ENCODE peak calls at places on chromosome 14, in four cellular contexts. N is fibroblast of pulmonary artery, B is cardiac muscle cell, K is AG04450. U is an unnamed sample.
A peak's percentile ranks its signal among the peaks of the same experiment; 100 is the strongest.

GRCh38 chr14:69687963-69688649 is 76.7 kb downstream of the SUSD6 start:
- DNase-seq in N (no peak), B (no peak), K (no peak), U (no peak)

GRCh38 chr14:104294983-104295680 is 156.7 kb downstream of the KIF26A start:
- DNase-seq in N (no peak), B (no peak), K (no peak), U (no peak)

GRCh38 chr14:101736071-101736470 is 25.4 kb upstream of the PPP2R5C start:
- DNase-seq in N (no peak), B (no peak), K (no peak), U (no peak)

GRCh38 chr14:43418314-43418713 is 1088.8 kb downstream of the FSCB start:
- DNase-seq in N (peak; percentile 3), B (peak; percentile 10), K (no peak), U (no peak)

GRCh38 chr14:85471156-85471555 is 58.8 kb upstream of the FLRT2 start:
- DNase-seq in N (peak; percentile 74), B (peak; percentile 75), K (no peak), U (peak; percentile 29)

GRCh38 chr14:98943907-98944306 is 328.1 kb downstream of the BCL11B start:
- DNase-seq in N (no peak), B (no peak), K (no peak), U (no peak)

GRCh38 chr14:99590746-99591555 is 13.1 kb downstream of the CCDC85C start:
- DNase-seq in N (peak; percentile 37), B (peak; percentile 43), K (no peak), U (peak; percentile 60)

GRCh38 chr14:35808076-35808657 is 928 bp downstream of the RALGAPA1 start:
- DNase-seq in N (no peak), B (no peak), K (no peak), U (no peak)

GRCh38 chr14:69844171-69844570 is 35.0 kb upstream of the SMOC1 start:
- DNase-seq in N (no peak), B (no peak), K (no peak), U (no peak)

GRCh38 chr14:97634786-97635185 is 837.6 kb downstream of the VRK1 start:
- DNase-seq in N (no peak), B (no peak), K (no peak), U (no peak)

GRCh38 chr14:89425931-89426330 is 8.9 kb upstream of the FOXN3 start:
- DNase-seq in N (peak; percentile 98), B (peak; percentile 98), K (peak; percentile 92), U (peak; percentile 94)

GRCh38 chr14:68476212-68476964 is 316.5 kb downstream of the ZFP36L1 start:
- DNase-seq in N (peak; percentile 95), B (peak; percentile 91), K (peak; percentile 49), U (peak; percentile 97)

GRCh38 chr14:80638620-80639215 is 302.8 kb downstream of the CEP128 start:
- DNase-seq in N (peak; percentile 82), B (peak; percentile 73), K (peak; percentile 58), U (peak; percentile 72)

GRCh38 chr14:35292770-35293561 is 784 bp downstream of the PSMA6 start:
- DNase-seq in N (no peak), B (no peak), K (no peak), U (no peak)

GRCh38 chr14:44912041-44912869 is 49.5 kb downstream of the KLHL28 start:
- DNase-seq in N (no peak), B (peak; percentile 6), K (no peak), U (no peak)

GRCh38 chr14:101876539-101876938 is 87.8 kb upstream of the DYNC1H1 start:
- DNase-seq in N (peak; percentile 57), B (peak; percentile 61), K (no peak), U (peak; percentile 95)

GRCh38 chr14:100383727-100384158 is 60.6 kb downstream of the SLC25A47 start:
- DNase-seq in N (peak; percentile 69), B (peak; percentile 66), K (no peak), U (peak; percentile 62)

GRCh38 chr14:79254069-79254775 is 957.1 kb downstream of the DIO2 start:
- DNase-seq in N (peak; percentile 27), B (peak; percentile 10), K (no peak), U (peak; percentile 9)

GRCh38 chr14:96167224-96168148 is 37.2 kb upstream of the BDKRB2 start:
- DNase-seq in N (peak; percentile 39), B (peak; percentile 56), K (peak; percentile 77), U (peak; percentile 87)

GRCh38 chr14:90336985-90337384 is 5.2 kb upstream of the NRDE2 start:
- DNase-seq in N (no peak), B (no peak), K (no peak), U (no peak)

DNA sequence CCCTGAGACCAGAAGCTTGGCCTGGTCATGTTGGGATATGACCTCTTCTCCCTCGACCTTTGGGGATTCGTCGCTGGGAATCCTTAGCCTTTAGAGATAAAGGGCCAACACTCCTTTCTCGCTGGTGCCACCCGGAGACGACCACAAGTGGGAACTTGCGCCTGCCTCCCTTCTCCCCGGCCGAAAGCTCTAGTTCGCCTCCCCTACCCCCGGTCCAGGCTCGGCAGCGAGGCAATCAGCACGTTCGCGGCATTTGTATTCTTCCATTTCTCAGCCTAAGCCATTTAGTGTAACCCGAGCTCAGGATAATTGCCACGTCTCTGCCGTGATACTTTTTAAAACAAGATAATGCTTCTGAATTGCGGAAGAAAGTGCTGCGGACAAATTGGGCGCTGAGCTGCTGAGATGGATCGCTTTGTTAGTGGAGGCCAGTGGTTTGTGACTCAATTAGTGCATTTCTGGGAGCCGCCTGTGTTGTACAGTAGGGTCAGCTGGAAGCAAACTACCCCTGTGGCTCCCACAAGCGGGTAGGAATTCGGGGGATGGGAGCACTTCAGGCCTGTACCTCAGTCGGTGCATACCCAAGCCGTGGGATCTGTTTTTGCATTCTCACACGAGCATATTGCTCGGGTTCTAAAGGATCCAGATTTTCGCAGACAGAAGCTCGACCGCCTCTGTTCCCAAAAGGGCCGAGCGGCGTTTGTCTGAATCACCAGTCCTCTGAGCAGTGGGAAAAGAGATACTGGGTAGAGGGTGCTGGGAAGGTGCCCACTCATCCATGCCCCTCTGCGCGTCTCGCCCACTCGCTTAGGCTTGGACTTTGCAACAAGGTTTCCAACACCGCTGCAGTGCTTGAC is 6.8 kb upstream of the SIX1 start:
- DNase-seq in N (no peak), B (no peak), K (no peak), U (no peak)
- H3K4me3 ChIP-seq in N (peak overlapping the region; percentile 71), B (peak overlapping the region; percentile 51), K (peak overlapping the region; percentile 71), U (peak overlapping the region; percentile 78)

DNA sequence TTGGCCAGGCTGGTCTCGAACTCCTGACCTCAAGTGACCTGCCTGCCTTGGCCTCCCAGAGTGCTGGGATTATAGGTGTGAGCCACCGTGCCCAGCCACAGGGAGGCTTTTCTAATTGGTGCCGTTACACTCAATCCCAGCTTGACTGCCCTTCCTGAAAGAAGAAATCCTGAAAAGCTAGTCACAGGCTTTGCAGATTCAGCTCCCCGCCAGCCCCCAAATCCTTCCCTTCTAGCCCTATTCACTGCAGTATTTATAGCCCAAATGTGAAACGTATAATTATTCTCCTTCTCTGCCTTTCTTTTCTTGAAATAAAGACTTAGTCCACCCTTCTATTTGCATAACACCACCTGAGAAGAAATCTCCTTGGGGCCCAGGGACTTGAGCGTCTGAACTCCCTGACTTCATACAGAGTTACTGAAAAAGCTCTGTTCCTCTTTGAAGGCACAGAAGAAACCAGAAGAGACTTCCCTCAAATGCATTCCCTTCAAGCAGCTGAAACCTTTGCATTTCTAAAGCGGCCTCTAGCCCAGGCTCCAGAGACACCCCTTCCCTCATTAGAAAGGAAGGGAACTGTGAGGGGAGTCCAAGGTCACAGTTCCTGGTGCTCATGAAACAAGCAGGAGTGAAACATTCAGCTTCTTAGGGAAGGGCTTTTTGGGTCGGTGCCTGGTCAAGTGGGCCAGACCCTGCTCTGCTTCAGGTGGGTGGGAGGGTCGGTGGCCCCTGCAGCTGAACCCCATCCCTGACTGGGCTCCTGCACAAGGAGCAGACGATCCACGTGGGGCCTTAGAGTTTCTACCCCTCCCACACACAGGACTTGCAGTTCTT is 42.3 kb upstream of the BATF start:
- DNase-seq in N (no peak), B (no peak), K (no peak), U (no peak)
- TF ChIP-seq CTCF in N (no peak), B (no peak), K (no peak), U (no peak)

GRCh38 chr14:49986344-49987014 is 93.6 kb downstream of the ARF6 start:
- DNase-seq in N (peak; percentile 65), B (peak; percentile 70), K (no peak), U (no peak)

GRCh38 chr14:49980027-49980426 is 87.1 kb downstream of the ARF6 start:
- DNase-seq in N (no peak), B (no peak), K (no peak), U (no peak)

GRCh38 chr14:49982082-49982481 is 89.2 kb downstream of the ARF6 start:
- DNase-seq in N (peak; percentile 51), B (peak; percentile 39), K (no peak), U (no peak)

GRCh38 chr14:49984419-49984818 is 91.5 kb downstream of the ARF6 start:
- DNase-seq in N (no peak), B (no peak), K (no peak), U (peak; percentile 65)

DNA sequence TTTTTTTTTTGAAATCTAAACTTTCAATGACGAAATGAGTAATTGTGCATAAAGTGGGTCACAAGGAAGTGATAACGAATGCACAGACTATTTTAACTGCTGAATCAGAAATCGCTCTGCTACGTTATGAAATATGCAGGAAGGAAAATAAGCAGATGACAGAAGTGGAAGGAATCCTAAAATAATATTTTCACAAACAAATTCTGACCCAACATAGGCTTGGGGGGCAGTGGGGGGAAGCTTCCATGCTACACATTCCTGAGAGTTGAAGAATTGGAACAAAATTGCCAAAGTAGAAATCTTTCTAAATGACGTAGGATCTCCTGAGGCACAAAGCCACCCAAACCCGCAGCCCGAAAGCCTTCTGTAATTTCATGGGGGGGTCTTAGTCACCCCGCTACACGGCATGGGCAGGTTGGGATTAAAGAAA is 89.7 kb downstream of the ARF6 start:
- DNase-seq in N (peak; percentile 95), B (peak; percentile 92), K (peak; percentile 72), U (peak; percentile 82)
- H3K4me3 ChIP-seq in N (peak overlapping the region; percentile 32), B (no peak overlapping the region), K (peak overlapping the region; percentile 25), U (peak overlapping the region; percentile 14)

GRCh38 chr14:57834001-57834598 is 31.8 kb downstream of the SLC35F4 start:
- DNase-seq in N (no peak), B (no peak), K (no peak), U (peak; percentile 11)

GRCh38 chr14:57835751-57836150 is 30.1 kb downstream of the SLC35F4 start:
- DNase-seq in N (peak; percentile 52), B (no peak), K (no peak), U (no peak)

GRCh38 chr14:57833304-57833703 is 32.6 kb downstream of the SLC35F4 start:
- DNase-seq in N (peak; percentile 85), B (peak; percentile 68), K (peak; percentile 62), U (peak; percentile 77)

GRCh38 chr14:57834961-57835360 is 30.9 kb downstream of the SLC35F4 start:
- DNase-seq in N (no peak), B (no peak), K (no peak), U (no peak)

GRCh38 chr14:57837267-57837666 is 28.6 kb downstream of the SLC35F4 start:
- DNase-seq in N (no peak), B (no peak), K (no peak), U (no peak)
- TF ChIP-seq CTCF in N (no peak), B (no peak), K (no peak), U (no peak)

U was measured in fibroblast of villous mesenchyme.